ENCODE peak calls at places on chromosomes 1 and 21, in six cellular contexts. N, D, L, U, E and R are unnamed samples.

GRCh38 chr1:51897699-51898031 is 19.1 kb upstream of the NRDC start:
- DNase-seq in N (peak), D (no peak), L (peak), U (no peak), E (no peak), R (peak)

GRCh38 chr1:41888756-41889155 is 30.0 kb downstream of the HIVEP3 start:
- DNase-seq in N (no peak), D (no peak), L (no peak), U (no peak), E (no peak), R (no peak)

GRCh38 chr1:212670882-212671281 is 28.8 kb downstream of the BATF3 start:
- DNase-seq in N (no peak), D (no peak), L (no peak), U (no peak), E (no peak), R (no peak)

GRCh38 chr1:169483500-169483966 is 2.2 kb downstream of the SLC19A2 start:
- DNase-seq in N (no peak), D (peak), L (peak), U (no peak), E (peak), R (peak)

GRCh38 chr21:44426663-44427191 is 28.6 kb upstream of the LRRC3 start:
- DNase-seq in N (no peak), D (no peak), L (no peak), U (no peak), E (no peak), R (no peak)

GRCh38 chr1:198672124-198672523 is 33.3 kb downstream of the PTPRC start:
- DNase-seq in N (peak), D (no peak), L (no peak), U (no peak), E (no peak), R (no peak)

GRCh38 chr1:215418876-215419442 is 148.1 kb upstream of the KCTD3 start:
- DNase-seq in N (peak), D (no peak), L (no peak), U (peak), E (no peak), R (no peak)

GRCh38 chr1:182283746-182284544 is 107.6 kb downstream of the GLUL start:
- DNase-seq in N (no peak), D (no peak), L (no peak), U (no peak), E (no peak), R (no peak)

GRCh38 chr1:38064232-38064903 is 17.8 kb upstream of the POU3F1 start:
- DNase-seq in N (peak), D (no peak), L (peak), U (peak), E (no peak), R (peak)